ENCODE peak calls at places on chromosomes 16 and 17, in four cellular contexts. Q, C, L and Z are unnamed samples.
A peak's percentile ranks its signal among the peaks of the same experiment; 100 is the strongest.

GRCh38 chr16:17374668-17375255 is 96.0 kb downstream of the XYLT1 start:
- DNase-seq in Q (no peak), L (no peak), C (no peak), Z (no peak)

GRCh38 chr16:8945626-8946296 is 17.9 kb downstream of the USP7 start:
- DNase-seq in L (no peak), C (no peak), Q (no peak), Z (no peak)

GRCh38 chr17:75854111-75854748 is 905 bp downstream of the WBP2 start:
- DNase-seq in C (peak; percentile 57), Q (peak; percentile 54), L (peak; percentile 53), Z (no peak)

GRCh38 chr16:88286301-88286923 is 96.3 kb upstream of the ZNF469 start:
- DNase-seq in Q (no peak), L (no peak), C (no peak), Z (no peak)

GRCh38 chr16:22318690-22319358 is 21.6 kb downstream of the POLR3E start:
- DNase-seq in C (peak; percentile 22), L (peak; percentile 25), Q (peak; percentile 55), Z (peak; percentile 81)

GRCh38 chr17:49703557-49704277 is 4.0 kb downstream of the SLC35B1 start:
- DNase-seq in C (peak; percentile 39), Q (peak; percentile 78), L (peak; percentile 49), Z (no peak)

GRCh38 chr16:88955906-88956305 is 21.1 kb downstream of the CBFA2T3 start:
- DNase-seq in Q (no peak), C (no peak), L (no peak), Z (no peak)

GRCh38 chr16:81123092-81123852 is 27.1 kb upstream of the GCSH start:
- DNase-seq in L (no peak), Q (no peak), C (no peak), Z (no peak)

GRCh38 chr16:66359012-66359411 is 7.5 kb upstream of the CDH5 start:
- DNase-seq in Q (peak; percentile 29), C (peak; percentile 19), L (peak; percentile 39), Z (no peak)

GRCh38 chr17:42904110-42904469 is 3.5 kb downstream of the G6PC1 start:
- DNase-seq in L (no peak), C (no peak), Q (no peak), Z (no peak)

GRCh38 chr17:19247423-19247822 is 10.3 kb downstream of the EPN2 start:
- DNase-seq in C (no peak), L (no peak), Q (no peak), Z (no peak)

GRCh38 chr17:43388198-43389021 is 10.4 kb upstream of the ARL4D start:
- DNase-seq in C (peak; percentile 92), Q (peak; percentile 95), L (peak; percentile 93), Z (peak; percentile 97)

GRCh38 chr17:33667052-33667509 is 374.0 kb upstream of the ASIC2 start:
- DNase-seq in Q (peak; percentile 5), L (no peak), C (no peak), Z (no peak)

GRCh38 chr16:67874147-67874771 is 1.4 kb downstream of the EDC4 start:
- DNase-seq in C (no peak), Q (no peak), L (no peak), Z (no peak)

GRCh38 chr16:9033125-9033830 is 58.2 kb upstream of the HAPSTR1 start:
- DNase-seq in L (peak; percentile 78), Q (peak; percentile 83), C (peak; percentile 71), Z (no peak)

GRCh38 chr16:55663770-55664677 is 8.2 kb downstream of the SLC6A2 start:
- DNase-seq in C (no peak), Q (no peak), L (no peak), Z (no peak)

GRCh38 chr16:88379694-88380040 is 3.1 kb upstream of the ZNF469 start:
- DNase-seq in Q (no peak), L (no peak), C (no peak), Z (no peak)

GRCh38 chr17:45404870-45405249 is 27.8 kb downstream of the ARHGAP27 start:
- DNase-seq in C (no peak), L (no peak), Q (no peak), Z (no peak)

GRCh38 chr17:36673068-36673467 is 71.7 kb downstream of the MRM1 start:
- DNase-seq in C (no peak), L (no peak), Q (no peak), Z (no peak)

GRCh38 chr17:35748323-35748960 is 4.6 kb downstream of the GAS2L2 start:
- DNase-seq in Q (no peak), C (no peak), L (no peak), Z (no peak)

GRCh38 chr17:14299261-14300093 is 1.4 kb upstream of the HS3ST3B1 start:
- DNase-seq in Q (no peak), C (no peak), L (peak; percentile 69), Z (peak; percentile 87)

GRCh38 chr17:54277868-54278267 is 455.1 kb downstream of the KIF2B start:
- DNase-seq in L (no peak), Q (no peak), C (no peak), Z (no peak)

GRCh38 chr16:1976216-1976520 is 4.3 kb downstream of the TBL3 start:
- DNase-seq in Q (no peak), L (no peak), C (no peak), Z (no peak)

GRCh38 chr17:82599674-82600661 is 48.3 kb downstream of the WDR45B start:
- DNase-seq in L (no peak), Q (no peak), C (no peak), Z (no peak)

GRCh38 chr17:1555618-1556471 is 6.7 kb downstream of the PITPNA start:
- DNase-seq in Q (no peak), L (no peak), C (no peak), Z (no peak)

GRCh38 chr17:42111901-42112551 is 488 bp downstream of the DHX58 start:
- DNase-seq in Q (no peak), L (peak; percentile 38), C (peak; percentile 17), Z (no peak)

GRCh38 chr16:16141141-16141540 is 82.2 kb downstream of the ABCC6 start:
- DNase-seq in Q (no peak), L (no peak), C (no peak), Z (no peak)

GRCh38 chr17:2867441-2868424 is 71.5 kb downstream of the RAP1GAP2 start:
- DNase-seq in C (peak; percentile 93), Q (peak; percentile 79), L (peak; percentile 77), Z (no peak)

GRCh38 chr17:66677201-66677981 is 157.5 kb upstream of the CACNG5 start:
- DNase-seq in Q (no peak), L (peak; percentile 78), C (peak; percentile 94), Z (no peak)

GRCh38 chr16:30609002-30609927 is 924 bp downstream of the ZNF689 start:
- DNase-seq in C (peak; percentile 23), Q (no peak), L (peak; percentile 42), Z (peak; percentile 87)

GRCh38 chr17:21218101-21218500 is 4.1 kb upstream of the TMEM11 start:
- DNase-seq in Q (no peak), L (no peak), C (no peak), Z (no peak)

GRCh38 chr17:41579484-41580243 is 7.0 kb downstream of the KRT14 start:
- DNase-seq in L (peak; percentile 61), Q (peak; percentile 87), C (peak; percentile 54), Z (peak; percentile 91)

GRCh38 chr17:9115446-9116265 is 94.3 kb downstream of the NTN1 start:
- DNase-seq in Q (peak; percentile 78), C (peak; percentile 6), L (peak; percentile 59), Z (no peak)

GRCh38 chr17:67911038-67911782 is 85.1 kb downstream of the C17orf58 start:
- DNase-seq in Q (no peak), L (no peak), C (no peak), Z (no peak)

GRCh38 chr16:77306050-77306616 is 106.9 kb downstream of the SYCE1L start:
- DNase-seq in Q (no peak), C (no peak), L (no peak), Z (no peak)

GRCh38 chr17:56937688-56938087 is 23.2 kb downstream of the COIL start:
- DNase-seq in L (no peak), Q (no peak), C (no peak), Z (no peak)

GRCh38 chr16:23324727-23325126 is 22.6 kb downstream of the SCNN1B start:
- DNase-seq in C (no peak), L (no peak), Q (peak; percentile 73), Z (no peak)

GRCh38 chr17:65703891-65704290 is 142.4 kb upstream of the AXIN2 start:
- DNase-seq in Q (no peak), C (no peak), L (no peak), Z (no peak)

GRCh38 chr17:13266596-13266995 is 248.8 kb upstream of the ELAC2 start:
- DNase-seq in L (no peak), Q (no peak), C (peak; percentile 16), Z (no peak)

GRCh38 chr17:75832164-75832651 is 12.0 kb downstream of the UNC13D start:
- DNase-seq in C (peak; percentile 85), L (peak; percentile 61), Q (no peak), Z (no peak)

DNA sequence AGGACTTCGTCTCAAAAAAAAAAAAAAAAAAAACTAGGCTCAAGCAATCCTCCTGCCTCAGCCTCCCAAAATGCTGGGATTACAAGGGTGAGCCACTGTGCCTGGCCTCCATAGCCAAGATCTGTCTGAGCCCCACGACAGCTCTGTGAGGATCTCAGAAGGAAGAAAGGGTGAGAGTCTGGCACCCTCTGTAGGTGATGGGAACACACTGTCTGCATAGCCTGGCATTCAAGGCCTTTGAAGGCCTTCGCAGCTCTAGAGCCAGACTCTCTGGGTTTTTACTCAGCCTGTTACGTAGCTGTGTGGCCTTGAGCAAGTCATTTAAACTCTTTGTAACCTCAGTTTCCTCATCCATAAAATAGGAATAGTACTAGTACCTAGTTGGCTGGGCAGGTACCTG is 6.3 kb upstream of the XPO6 start:
- DNase-seq in Q (peak; percentile 49), C (peak; percentile 52), L (peak; percentile 54), Z (no peak)
- TF ChIP-seq CTCF in Q (peak; percentile 20), C (peak; percentile 57), L (peak; percentile 49), Z (peak; percentile 60)

GRCh38 chr16:10180771-10181163 is 1.5 kb downstream of the GRIN2A start:
- DNase-seq in Q (peak; percentile 17), L (no peak), C (no peak), Z (no peak)
- TF ChIP-seq CTCF in Q (peak; percentile 12), L (peak; percentile 16), C (no peak), Z (no peak)

GRCh38 chr17:73261617-73261951 is at the start of gene CPSF4L:
- DNase-seq in L (no peak), Q (no peak), C (no peak), Z (no peak)
- TF ChIP-seq CTCF in L (no peak), Q (no peak), C (no peak), Z (no peak)

GRCh38 chr16:27699540-27699939 is 149.6 kb downstream of the KATNIP start:
- DNase-seq in Q (no peak), L (no peak), C (no peak), Z (no peak)
- TF ChIP-seq CTCF in Q (no peak), L (no peak), C (no peak), Z (no peak)

GRCh38 chr17:80261159-80261894 is 675 bp downstream of the RNF213 start:
- DNase-seq in C (peak; percentile 32), Q (peak; percentile 85), L (peak; percentile 57), Z (no peak)
- TF ChIP-seq CTCF in C (no peak), Q (no peak), L (no peak), Z (no peak)